ENCODE peak calls at places on chromosomes 7 and 10, in eight cellular contexts. U, W, I, E, C, X, S and O are unnamed samples.
A peak's percentile ranks its signal among the peaks of the same experiment; 100 is the strongest.

GRCh38 chr10:66827353-66827752 is 98.5 kb upstream of the LRRTM3 start:
- DNase-seq in U (no peak), X (no peak), W (no peak), C (peak; percentile 49), S (peak; percentile 58), E (no peak), I (no peak), O (no peak)

GRCh38 chr7:44105832-44106231 is 1.7 kb downstream of the AEBP1 start:
- DNase-seq in W (no peak), E (no peak), X (peak; percentile 37), I (no peak), C (no peak), U (no peak), S (no peak), O (no peak)

GRCh38 chr10:103442031-103442461 is 10.1 kb downstream of the CALHM2 start:
- DNase-seq in W (no peak), E (no peak), U (no peak), I (no peak), S (no peak), C (peak; percentile 71), X (no peak), O (no peak)

GRCh38 chr7:43659549-43659896 is 69.8 kb downstream of the COA1 start:
- DNase-seq in I (no peak), E (no peak), W (no peak), C (no peak), S (no peak), X (no peak), U (no peak), O (no peak)

GRCh38 chr7:107594961-107595737 is 15.1 kb downstream of the BCAP29 start:
- DNase-seq in S (peak; percentile 94), U (no peak), X (no peak), C (peak; percentile 97), I (no peak), E (peak; percentile 59), W (no peak), O (no peak)

GRCh38 chr10:30671011-30671616 is 41.6 kb upstream of the LYZL2 start:
- DNase-seq in E (peak; percentile 75), C (peak; percentile 84), S (peak; percentile 66), I (no peak), X (peak; percentile 55), W (peak; percentile 21), U (no peak), O (no peak)

GRCh38 chr7:102469972-102470825 is 5.4 kb downstream of the LRWD1 start:
- DNase-seq in U (no peak), C (no peak), W (no peak), I (no peak), S (no peak), X (no peak), E (no peak), O (no peak)

GRCh38 chr7:84744388-84744787 is 442.5 kb downstream of the SEMA3D start:
- DNase-seq in E (no peak), C (peak; percentile 30), S (peak; percentile 12), I (no peak), U (no peak), X (no peak), W (no peak), O (no peak)

GRCh38 chr7:43612599-43613589 is 30.0 kb downstream of the STK17A start:
- DNase-seq in E (peak; percentile 7), I (no peak), W (no peak), U (peak; percentile 33), S (peak; percentile 74), X (no peak), C (peak; percentile 83), O (no peak)

GRCh38 chr7:70343519-70343918 is 745.2 kb downstream of the AUTS2 start:
- DNase-seq in U (no peak), C (no peak), I (no peak), X (no peak), S (no peak), W (no peak), E (no peak), O (no peak)

GRCh38 chr10:76382381-76382851 is 951.0 kb downstream of the LRMDA start:
- DNase-seq in S (peak; percentile 81), X (no peak), I (no peak), C (peak; percentile 95), U (no peak), E (peak; percentile 41), W (no peak), O (no peak)

GRCh38 chr7:24755541-24756416 is 1.5 kb downstream of the GSDME start:
- DNase-seq in U (peak; percentile 29), X (no peak), I (no peak), S (peak; percentile 59), C (peak; percentile 44), E (peak; percentile 21), W (no peak), O (no peak)

GRCh38 chr10:123614888-123615287 is 51.3 kb upstream of the GPR26 start:
- DNase-seq in W (no peak), E (no peak), X (no peak), I (peak; percentile 12), C (peak; percentile 60), U (peak; percentile 53), S (peak; percentile 43), O (no peak)